ENCODE peak calls at places on chromosomes 5 and 9, in six cellular contexts. C is HFFc6, W is mucosa of gallbladder, T is KBM-7, F is NCI-H748 treated with DMSO at 0.1 percent for 48 hours, X is hippocampal formation. Y is an unnamed sample.
A peak's percentile ranks its signal among the peaks of the same experiment; 100 is the strongest.

GRCh38 chr9:68981825-68982224 is 32.1 kb downstream of the PRKACG start:
- DNase-seq in C (no peak), W (no peak), T (peak; percentile 79), F (peak; percentile 92), X (no peak), Y (peak; percentile 11)

GRCh38 chr5:153813871-153814270 is 224.8 kb downstream of the FAM114A2 start:
- DNase-seq in C (no peak), W (no peak), T (no peak), F (no peak), X (no peak), Y (peak; percentile 20)

GRCh38 chr9:81848472-81848871 is 79.8 kb upstream of the SPATA31D4 start:
- DNase-seq in C (peak; percentile 30), W (no peak), T (no peak), F (peak; percentile 11), X (no peak), Y (peak; percentile 68)

GRCh38 chr5:40678021-40678939 is 1.4 kb upstream of the PTGER4 start:
- DNase-seq in C (no peak), W (no peak), T (peak; percentile 36), F (peak; percentile 68), X (no peak), Y (peak; percentile 33)

GRCh38 chr9:117184173-117184572 is 230.7 kb downstream of the ASTN2 start:
- DNase-seq in C (no peak), W (no peak), T (no peak), F (peak; percentile 60), X (no peak), Y (no peak)

GRCh38 chr5:79020861-79021561 is 35.9 kb upstream of the ARSB start:
- DNase-seq in C (peak; percentile 64), W (peak; percentile 61), T (peak; percentile 75), F (peak; percentile 34), X (peak; percentile 40), Y (peak; percentile 65)

GRCh38 chr5:39108987-39109386 is 34.8 kb upstream of the RICTOR start:
- DNase-seq in C (no peak), W (no peak), T (no peak), F (no peak), X (no peak), Y (no peak)

GRCh38 chr9:99490736-99491135 is 268.7 kb downstream of the SEC61B start:
- DNase-seq in C (no peak), W (no peak), T (no peak), F (no peak), X (no peak), Y (peak; percentile 42)

GRCh38 chr5:1404062-1404461 is 41.2 kb downstream of the SLC6A3 start:
- DNase-seq in C (no peak), W (no peak), T (no peak), F (no peak), X (no peak), Y (no peak)

GRCh38 chr5:43219120-43219519 is 27.1 kb downstream of the NIM1K start:
- DNase-seq in C (no peak), W (no peak), T (no peak), F (no peak), X (no peak), Y (no peak)

GRCh38 chr9:86185872-86186271 is 73.6 kb downstream of the C9orf153 start:
- DNase-seq in C (no peak), W (no peak), T (no peak), F (no peak), X (peak; percentile 1), Y (peak; percentile 32)

Y was measured in mesenchymal stem cell.